ENCODE peak calls at places on chromosomes 12 and 14, in eight cellular contexts. Z, G, B, A, L, S, C and N are unnamed samples.

GRCh38 chr12:70920891-70921290 is 353 bp upstream of the PTPRR start:
- ATAC-seq in Z (no peak), G (no peak), B (no peak), A (no peak), L (no peak), S (no peak), C (no peak), N (no peak)

GRCh38 chr12:74977832-74978481 is 231.7 kb downstream of the KCNC2 start:
- ATAC-seq in Z (no peak), G (no peak), B (no peak), A (no peak), L (no peak), S (no peak), C (no peak), N (no peak)

GRCh38 chr14:94451091-94451751 is 1.4 kb downstream of the SERPINA11 start:
- ATAC-seq in Z (no peak), G (no peak), B (no peak), A (no peak), L (no peak), S (no peak), C (no peak), N (no peak)

GRCh38 chr12:109872-110271 is 43.3 kb downstream of the IQSEC3 start:
- ATAC-seq in Z (no peak), G (no peak), B (no peak), A (no peak), L (no peak), S (no peak), C (no peak), N (no peak)

GRCh38 chr14:90641111-90642010 is 174.9 kb downstream of the TTC7B start:
- ATAC-seq in Z (peak), G (peak), B (no peak), A (no peak), L (no peak), S (no peak), C (no peak), N (no peak)

GRCh38 chr12:39443704-39444234 is 849 bp upstream of the KIF21A start:
- ATAC-seq in Z (no peak), G (peak), B (no peak), A (peak), L (no peak), S (peak), C (peak), N (no peak)

GRCh38 chr14:99075771-99076370 is 196.1 kb downstream of the BCL11B start:
- ATAC-seq in Z (no peak), G (no peak), B (no peak), A (no peak), L (no peak), S (no peak), C (peak), N (no peak)

GRCh38 chr14:56181666-56182065 is 63.5 kb downstream of the PELI2 start:
- ATAC-seq in Z (no peak), G (no peak), B (no peak), A (no peak), L (no peak), S (no peak), C (peak), N (no peak)

GRCh38 chr12:104063712-104064030 is 660 bp upstream of the HCFC2 start:
- ATAC-seq in Z (peak), G (peak), B (peak), A (peak), L (peak), S (peak), C (peak), N (peak)

GRCh38 chr12:24760606-24761378 is 188.1 kb downstream of the BCAT1 start:
- ATAC-seq in Z (no peak), G (no peak), B (no peak), A (no peak), L (no peak), S (no peak), C (no peak), N (no peak)

GRCh38 chr12:119988440-119988787 is 622 bp upstream of the BICDL1 start:
- ATAC-seq in Z (no peak), G (peak), B (peak), A (peak), L (peak), S (peak), C (peak), N (peak)

GRCh38 chr12:64029013-64029857 is 184.7 kb downstream of the SRGAP1 start:
- ATAC-seq in Z (no peak), G (no peak), B (no peak), A (no peak), L (no peak), S (no peak), C (no peak), N (no peak)

GRCh38 chr12:109589691-109590245 is 16.2 kb downstream of the MVK start:
- ATAC-seq in Z (no peak), G (no peak), B (no peak), A (no peak), L (no peak), S (no peak), C (no peak), N (no peak)

GRCh38 chr12:104534162-104534856 is 77.6 kb downstream of the CHST11 start:
- ATAC-seq in Z (no peak), G (no peak), B (no peak), A (no peak), L (no peak), S (no peak), C (no peak), N (no peak)

GRCh38 chr14:32472081-32472480 is 143.0 kb downstream of the AKAP6 start:
- ATAC-seq in Z (peak), G (peak), B (no peak), A (no peak), L (no peak), S (no peak), C (no peak), N (peak)

GRCh38 chr12:21296751-21297406 is 37.8 kb downstream of the SLCO1A2 start:
- ATAC-seq in Z (no peak), G (no peak), B (peak), A (no peak), L (no peak), S (peak), C (no peak), N (no peak)

GRCh38 chr12:583251-583869 is 79.9 kb downstream of the NINJ2 start:
- ATAC-seq in Z (peak), G (peak), B (no peak), A (no peak), L (no peak), S (no peak), C (peak), N (no peak)

GRCh38 chr12:38555620-38556596 is 239.3 kb downstream of the ALG10B start:
- ATAC-seq in Z (no peak), G (no peak), B (no peak), A (no peak), L (no peak), S (peak), C (no peak), N (no peak)

GRCh38 chr12:114400395-114400794 is 5.5 kb downstream of the TBX5 start:
- ATAC-seq in Z (no peak), G (no peak), B (no peak), A (no peak), L (no peak), S (no peak), C (no peak), N (no peak)

GRCh38 chr14:23468704-23469126 is 788 bp upstream of the NGDN start:
- ATAC-seq in Z (peak), G (no peak), B (no peak), A (peak), L (no peak), S (no peak), C (peak), N (no peak)